ENCODE peak calls at places on chromosome 21, in seven cellular contexts. P, M, F, D, T, V and G are unnamed samples.

GRCh38 chr21:29181799-29182470 is 51.5 kb downstream of the MAP3K7CL start:
- DNase-seq in P (peak), M (no peak), F (no peak), D (peak), T (peak), V (no peak), G (peak)

GRCh38 chr21:34968414-34969333 is 80.4 kb downstream of the RUNX1 start:
- DNase-seq in P (no peak), M (no peak), F (no peak), D (no peak), T (no peak), V (no peak), G (no peak)

GRCh38 chr21:45499201-45499750 is 43.0 kb downstream of the SLC19A1 start:
- DNase-seq in P (no peak), M (no peak), F (no peak), D (no peak), T (no peak), V (no peak), G (no peak)

GRCh38 chr21:29240136-29240535 is 58.6 kb upstream of the BACH1 start:
- DNase-seq in P (no peak), M (no peak), F (no peak), D (no peak), T (no peak), V (no peak), G (no peak)

GRCh38 chr21:34950980-34951379 is 98.1 kb downstream of the RUNX1 start:
- DNase-seq in P (no peak), M (no peak), F (no peak), D (no peak), T (no peak), V (no peak), G (peak)

GRCh38 chr21:41711416-41712023 is 55.3 kb downstream of the RIPK4 start:
- DNase-seq in P (no peak), M (no peak), F (no peak), D (no peak), T (no peak), V (no peak), G (no peak)

GRCh38 chr21:35377505-35378090 is 328.5 kb upstream of the RUNX1 start:
- DNase-seq in P (peak), M (no peak), F (no peak), D (no peak), T (peak), V (no peak), G (peak)

GRCh38 chr21:34592120-34592561 is 22.8 kb downstream of the RCAN1 start:
- DNase-seq in P (peak), M (no peak), F (peak), D (peak), T (no peak), V (no peak), G (peak)

GRCh38 chr21:32562426-32562825 is 22.9 kb downstream of the TCP10L start:
- DNase-seq in P (peak), M (peak), F (no peak), D (no peak), T (peak), V (no peak), G (peak)

GRCh38 chr21:45867041-45867630 is 114.4 kb upstream of the COL6A1 start:
- DNase-seq in P (no peak), M (no peak), F (no peak), D (no peak), T (no peak), V (no peak), G (no peak)

GRCh38 chr21:20419780-20420179 is 578.4 kb upstream of the NCAM2 start:
- DNase-seq in P (no peak), M (no peak), F (no peak), D (no peak), T (peak), V (no peak), G (no peak)